ENCODE peak calls at places on chromosome 1, in four cellular contexts. F, Q, K and X are unnamed samples.

GRCh38 chr1:15430787-15431570 is 7.3 kb upstream of the CTRC start:
- DNase-seq in F (peak; percentile 47), Q (peak; percentile 52), K (peak; percentile 54), X (peak; percentile 60)

GRCh38 chr1:225466848-225467192 is 39.0 kb upstream of the LBR start:
- DNase-seq in F (no peak), Q (no peak), K (no peak), X (no peak)

GRCh38 chr1:246117066-246117791 is 389.9 kb downstream of the SMYD3 start:
- DNase-seq in F (peak; percentile 74), Q (peak; percentile 71), K (peak; percentile 87), X (peak; percentile 69)

GRCh38 chr1:160739098-160739511 is at the start of gene SLAMF7:
- DNase-seq in F (peak; percentile 25), Q (no peak), K (peak; percentile 23), X (no peak)

GRCh38 chr1:204979306-204979705 is 63.7 kb upstream of the CNTN2 start:
- DNase-seq in F (no peak), Q (no peak), K (no peak), X (no peak)

GRCh38 chr1:27522148-27522859 is 32.3 kb upstream of the WASF2 start:
- DNase-seq in F (no peak), Q (no peak), K (no peak), X (no peak)

GRCh38 chr1:100511058-100511457 is 26.9 kb upstream of the GPR88 start:
- DNase-seq in F (no peak), Q (no peak), K (no peak), X (no peak)

GRCh38 chr1:232767381-232768074 is 37.7 kb upstream of the MAP10 start:
- DNase-seq in F (peak; percentile 90), Q (peak; percentile 75), K (peak; percentile 81), X (peak; percentile 70)

GRCh38 chr1:83765125-83765524 is 233.8 kb downstream of the TTLL7 start:
- DNase-seq in F (no peak), Q (no peak), K (no peak), X (no peak)

GRCh38 chr1:59506952-59507351 is 210.1 kb downstream of the FGGY start:
- DNase-seq in F (peak; percentile 26), Q (peak; percentile 40), K (peak; percentile 44), X (peak; percentile 50)

GRCh38 chr1:183277821-183278735 is 92.0 kb downstream of the LAMC2 start:
- DNase-seq in F (peak; percentile 46), Q (peak; percentile 92), K (peak; percentile 92), X (peak; percentile 82)

GRCh38 chr1:59415286-59415850 is 118.5 kb downstream of the FGGY start:
- DNase-seq in F (no peak), Q (no peak), K (no peak), X (no peak)

GRCh38 chr1:8568837-8569236 is 248.6 kb downstream of the RERE start:
- DNase-seq in F (no peak), Q (no peak), K (no peak), X (no peak)

GRCh38 chr1:184854456-184855180 is 100.0 kb upstream of the EDEM3 start:
- DNase-seq in F (peak; percentile 36), Q (peak; percentile 51), K (peak; percentile 56), X (peak; percentile 54)

GRCh38 chr1:230572121-230573083 is 69.9 kb upstream of the COG2 start:
- DNase-seq in F (peak; percentile 77), Q (peak; percentile 48), K (peak; percentile 62), X (peak; percentile 30)

GRCh38 chr1:29166291-29166878 is 15.3 kb downstream of the SRSF4 start:
- DNase-seq in F (peak; percentile 59), Q (no peak), K (no peak), X (no peak)

GRCh38 chr1:36137226-36137625 is 12.1 kb downstream of the TRAPPC3 start:
- DNase-seq in F (no peak), Q (peak; percentile 19), K (no peak), X (no peak)

GRCh38 chr1:84246228-84246627 is 55.3 kb upstream of the SAMD13 start:
- DNase-seq in F (no peak), Q (no peak), K (no peak), X (no peak)